ENCODE peak calls at places on chromosomes 4 and X, in eight cellular contexts. T is coronary artery, W is HCT116, D is BJ, Y is hepatocyte, A is HepG2, M is adrenal gland, L is fibroblast of the aortic adventitia. X is an unnamed sample.

GRCh38 chr4:84309191-84309590 is 189.9 kb downstream of the NKX6-1 start:
- DNase-seq in L (no peak), A (no peak), D (no peak), M (no peak), T (no peak), Y (no peak), W (no peak), X (no peak)

GRCh38 chrX:87003031-87003430 is 514.6 kb upstream of the KLHL4 start:
- DNase-seq in T (no peak), W (no peak), A (no peak), D (no peak), L (no peak), M (no peak), Y (no peak), X (no peak)

GRCh38 chr4:172850838-172851237 is 317.8 kb upstream of the GALNT7 start:
- DNase-seq in M (no peak), Y (peak), W (peak), D (peak), L (peak), T (no peak), A (no peak), X (no peak)

GRCh38 chr4:140156529-140157171 is 2.7 kb upstream of the MAML3 start:
- DNase-seq in T (no peak), M (no peak), W (no peak), Y (no peak), A (no peak), D (no peak), L (no peak), X (no peak)

GRCh38 chr4:66688674-66689073 is 856.6 kb downstream of the CENPC start:
- DNase-seq in M (no peak), W (no peak), Y (peak), T (no peak), L (peak), D (no peak), A (no peak), X (peak)

GRCh38 chr4:80577991-80578390 is 242.5 kb downstream of the CFAP299 start:
- DNase-seq in M (no peak), A (no peak), L (no peak), D (no peak), W (no peak), T (no peak), Y (no peak), X (no peak)

GRCh38 chr4:145625677-145626622 is 6.8 kb downstream of the MMAA start:
- DNase-seq in A (no peak), D (no peak), T (no peak), Y (no peak), W (no peak), M (no peak), L (no peak), X (no peak)

GRCh38 chr4:94457692-94458106 is 6.0 kb downstream of the PDLIM5 start:
- DNase-seq in T (no peak), M (no peak), W (no peak), D (no peak), A (no peak), Y (no peak), L (no peak), X (no peak)

GRCh38 chr4:6362896-6363295 is 93.2 kb downstream of the WFS1 start:
- DNase-seq in M (peak), D (no peak), Y (peak), L (peak), W (no peak), T (no peak), A (peak), X (no peak)

GRCh38 chr4:84639143-84639542 is 56.2 kb downstream of the CDS1 start:
- DNase-seq in L (no peak), W (no peak), M (no peak), T (no peak), Y (no peak), D (no peak), A (no peak), X (no peak)

GRCh38 chrX:10137516-10137915 is 19.3 kb upstream of the CLCN4 start:
- DNase-seq in Y (no peak), M (no peak), L (peak), A (no peak), T (no peak), W (no peak), D (no peak), X (no peak)

GRCh38 chr4:150818661-150819060 is 196.4 kb downstream of the LRBA start:
- DNase-seq in L (peak), Y (no peak), D (no peak), T (no peak), A (no peak), M (no peak), W (no peak), X (no peak)

GRCh38 chr4:100041646-100042045 is 91.6 kb upstream of the H2AZ1 start:
- DNase-seq in W (no peak), T (no peak), D (no peak), Y (no peak), M (no peak), A (no peak), L (no peak), X (no peak)

GRCh38 chr4:153780876-153781275 is 8.0 kb downstream of the SFRP2 start:
- DNase-seq in L (no peak), W (no peak), T (no peak), A (no peak), D (no peak), Y (no peak), M (no peak), X (no peak)

GRCh38 chrX:104112326-104112951 is at the start of gene ZCCHC18:
- DNase-seq in D (no peak), A (peak), W (no peak), T (peak), L (peak), Y (peak), M (peak), X (no peak)

GRCh38 chr4:30722092-30722915 is 2.1 kb downstream of the PCDH7 start:
- DNase-seq in Y (peak), M (no peak), L (no peak), D (no peak), W (no peak), A (no peak), T (no peak), X (no peak)

DNA sequence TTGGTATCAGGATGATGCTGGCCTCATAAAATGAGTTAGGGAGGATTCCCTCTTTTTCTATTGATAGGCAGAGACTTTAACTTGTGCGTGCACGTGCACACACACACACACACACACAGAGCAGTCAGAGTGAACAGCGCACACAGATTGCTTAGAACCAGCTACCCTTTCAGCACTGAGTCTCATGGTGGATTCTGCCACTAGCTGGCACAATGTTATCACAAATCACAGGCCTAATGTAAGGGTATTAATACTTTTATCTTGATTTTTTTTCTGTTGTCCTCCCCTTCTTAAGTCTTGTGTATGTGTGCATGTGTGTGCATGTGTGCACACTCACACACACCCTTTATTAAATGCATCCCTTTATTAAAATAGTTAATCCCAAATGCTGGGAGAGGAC is 53.2 kb downstream of the HADH start:
- DNase-seq in T (no peak), Y (no peak), M (no peak), L (no peak), W (no peak), A (no peak), D (no peak), X (no peak)
- TF ChIP-seq CTCF in T (no peak), Y (no peak), M (no peak), L (no peak), W (no peak), A (no peak), D (no peak), X (no peak)

GRCh38 chrX:40729923-40730584 is 5.3 kb downstream of the MED14 start:
- DNase-seq in M (no peak), Y (peak), D (no peak), W (no peak), L (no peak), A (no peak), T (no peak), X (no peak)

GRCh38 chrX:40736170-40736505 is 796 bp upstream of the MED14 start:
- DNase-seq in T (no peak), D (no peak), W (no peak), L (no peak), Y (no peak), A (peak), M (peak), X (no peak)

GRCh38 chrX:40734956-40735317 is 405 bp downstream of the MED14 start:
- DNase-seq in M (peak), D (no peak), L (no peak), A (no peak), T (no peak), W (no peak), Y (peak), X (no peak)

GRCh38 chrX:40735318-40736169 is at the start of gene MED14:
- DNase-seq in T (peak), M (peak), W (peak), D (peak), L (peak), Y (peak), A (peak), X (no peak)

DNA sequence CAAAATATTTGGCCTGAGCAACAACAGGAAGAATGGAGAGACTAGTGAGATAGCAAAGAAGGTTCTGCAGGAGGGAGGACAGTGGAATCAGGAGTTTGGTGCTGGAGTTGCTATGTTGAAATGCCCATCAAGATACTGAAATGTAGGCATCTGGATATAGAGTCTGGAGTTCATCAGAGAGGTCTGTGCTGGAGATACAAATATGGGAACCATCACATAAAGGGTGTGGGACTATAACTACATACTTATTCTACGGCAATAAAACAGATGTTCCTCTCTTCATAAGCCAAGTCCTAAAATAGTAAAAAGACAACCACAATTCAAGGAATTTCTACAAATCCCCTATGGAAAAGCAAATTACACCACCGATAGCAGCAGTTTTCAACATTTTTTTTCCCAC is 1.7 kb downstream of the MED14 start:
- DNase-seq in L (peak), D (no peak), M (no peak), Y (no peak), T (no peak), W (no peak), A (no peak), X (no peak)
- H3K4me3 ChIP-seq in L (peak), D (peak), M (no peak), Y (peak), T (peak), W (no peak), A (peak), X (no peak)

GRCh38 chr4:156374069-156374468 is 420.4 kb upstream of the CTSO start:
- DNase-seq in T (no peak), Y (no peak), M (no peak), W (no peak), L (no peak), A (no peak), D (no peak), X (no peak)

GRCh38 chr4:156377036-156377700 is 423.5 kb upstream of the CTSO start:
- DNase-seq in L (peak), T (no peak), D (no peak), Y (no peak), M (no peak), A (no peak), W (no peak), X (no peak)

GRCh38 chr4:156374894-156375293 is 421.2 kb upstream of the CTSO start:
- DNase-seq in Y (no peak), L (no peak), D (no peak), W (no peak), T (no peak), M (no peak), A (no peak), X (no peak)

GRCh38 chr4:156378053-156378665 is 424.5 kb upstream of the CTSO start:
- DNase-seq in W (peak), Y (peak), M (peak), L (peak), A (peak), D (no peak), T (no peak), X (no peak)
- TF ChIP-seq CTCF in W (peak), Y (peak), M (no peak), L (peak), A (peak), D (peak), T (no peak), X (peak)

DNA sequence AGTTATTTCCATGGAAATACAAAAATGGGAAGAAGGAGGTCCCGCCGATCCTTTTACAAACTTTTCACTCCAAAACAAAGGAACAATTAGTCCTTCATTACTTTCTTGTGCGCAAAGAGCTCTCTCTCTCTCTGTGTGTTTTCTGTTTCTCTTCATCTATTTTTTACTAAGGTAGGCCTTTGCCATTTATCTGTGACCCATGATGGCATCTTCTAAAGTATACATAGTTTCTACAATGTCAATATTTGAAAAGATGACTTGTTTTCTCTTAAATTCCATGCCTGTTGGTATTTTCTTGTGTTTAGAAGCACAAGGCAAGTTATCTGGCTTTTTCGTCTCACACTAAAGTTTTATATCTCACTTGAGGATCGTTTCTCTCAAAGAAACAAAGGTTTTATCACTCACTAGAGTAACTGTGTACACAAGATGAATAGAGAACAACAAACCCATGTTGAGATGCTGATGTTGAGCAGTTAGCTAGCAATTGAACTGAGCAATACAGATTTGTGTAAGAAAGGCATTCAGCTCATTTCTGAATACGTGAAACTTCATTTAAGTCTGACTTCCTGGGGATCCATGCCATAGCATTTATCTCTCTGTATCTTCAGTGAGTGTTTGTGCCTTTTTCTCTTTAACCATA is 250.3 kb downstream of the GBA3 start:
- DNase-seq in W (no peak), M (no peak), D (no peak), T (no peak), L (no peak), Y (no peak), A (no peak), X (no peak)
- H3K4me3 ChIP-seq in W (no peak), M (no peak), D (no peak), T (no peak), L (no peak), Y (no peak), A (no peak), X (no peak)

GRCh38 chr4:21649691-21650090 is 298.9 kb downstream of the KCNIP4 start:
- DNase-seq in W (no peak), Y (no peak), A (no peak), L (no peak), M (no peak), T (no peak), D (no peak), X (no peak)
- TF ChIP-seq CTCF in W (no peak), Y (no peak), A (no peak), L (no peak), M (no peak), T (no peak), D (no peak), X (no peak)

GRCh38 chr4:142354794-142355416 is 491.2 kb downstream of the INPP4B start:
- DNase-seq in D (no peak), L (no peak), Y (no peak), M (no peak), A (no peak), T (no peak), W (no peak), X (no peak)
- H3K4me3 ChIP-seq in D (no peak), L (no peak), Y (no peak), M (no peak), A (no peak), T (no peak), W (no peak), X (no peak)

DNA sequence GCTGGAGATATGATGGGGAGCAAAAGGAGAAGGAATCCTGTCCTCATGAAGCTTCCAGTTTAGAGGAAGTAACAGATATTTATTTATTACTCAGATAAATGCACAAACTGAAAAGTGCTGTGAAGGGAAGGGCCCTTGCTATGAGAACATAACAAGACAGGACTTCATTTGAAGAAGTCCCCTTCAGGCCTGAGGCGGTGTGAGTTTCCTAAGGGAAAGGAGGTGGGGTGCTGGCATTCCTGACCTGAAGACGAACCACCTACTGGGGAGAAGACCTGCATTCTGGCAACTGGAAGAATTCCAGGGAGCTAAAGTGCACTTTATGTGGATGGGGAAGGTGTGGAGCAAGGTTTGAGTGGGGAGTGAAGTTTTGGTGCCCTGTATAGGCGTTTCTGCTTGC is 15.9 kb upstream of the SPARCL1 start:
- DNase-seq in D (no peak), M (no peak), W (no peak), L (no peak), Y (no peak), A (no peak), T (no peak), X (no peak)
- TF ChIP-seq CTCF in D (no peak), M (no peak), W (no peak), L (no peak), Y (no peak), A (no peak), T (no peak), X (no peak)

DNA sequence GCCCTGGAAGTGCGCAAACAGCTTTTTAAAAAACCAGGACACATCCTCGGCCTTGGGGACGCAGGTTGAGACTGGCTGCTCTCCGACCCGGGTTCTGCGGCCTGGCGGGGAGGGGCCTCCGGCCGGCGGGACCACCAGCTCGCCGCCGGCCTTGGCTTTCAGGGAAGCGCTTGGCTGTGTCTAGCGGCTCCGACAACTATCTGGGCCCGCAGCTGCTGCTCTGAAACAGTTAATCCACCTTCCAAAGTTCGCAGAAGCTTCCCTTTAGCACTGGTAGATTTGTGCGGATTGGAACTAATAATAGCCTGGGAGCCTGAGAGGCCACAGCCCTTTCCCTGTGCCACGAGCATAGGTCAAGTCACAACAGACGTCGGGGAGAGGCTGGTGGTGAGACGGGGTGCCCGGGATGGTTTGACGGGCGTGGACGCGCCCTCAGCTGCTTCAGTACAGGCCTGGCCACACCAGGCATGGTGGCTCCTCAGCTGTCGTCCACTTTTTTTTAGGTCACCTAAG is 1.2 kb upstream of the SEL1L3 start:
- DNase-seq in A (no peak), L (no peak), D (no peak), T (no peak), W (no peak), M (no peak), Y (no peak), X (no peak)
- H3K4me3 ChIP-seq in A (no peak), L (no peak), D (no peak), T (no peak), W (no peak), M (no peak), Y (peak), X (no peak)

DNA sequence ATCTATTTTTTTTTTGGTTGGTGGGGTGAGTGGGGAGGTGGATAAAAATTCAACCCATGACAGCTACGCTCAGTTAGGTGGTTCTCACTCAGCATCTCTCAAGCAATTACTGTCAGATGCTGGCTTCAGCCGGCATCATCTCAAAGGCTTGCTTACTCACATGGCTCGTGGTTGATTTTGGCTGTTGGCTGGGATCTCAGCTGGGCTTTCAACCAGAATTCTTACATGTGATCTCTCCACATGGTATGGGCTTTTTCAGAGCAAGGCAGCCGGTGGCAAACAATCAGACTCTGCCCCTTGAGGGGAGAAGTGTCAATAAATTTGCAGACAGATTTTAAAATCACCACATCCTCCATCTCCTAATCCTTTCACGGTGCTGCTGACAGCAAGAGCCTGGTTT is 47.2 kb downstream of the SLC34A2 start:
- DNase-seq in T (no peak), A (no peak), Y (no peak), L (peak), W (no peak), M (no peak), D (no peak), X (no peak)
- TF ChIP-seq CTCF in T (no peak), A (no peak), Y (no peak), L (peak), W (no peak), M (no peak), D (no peak), X (no peak)

DNA sequence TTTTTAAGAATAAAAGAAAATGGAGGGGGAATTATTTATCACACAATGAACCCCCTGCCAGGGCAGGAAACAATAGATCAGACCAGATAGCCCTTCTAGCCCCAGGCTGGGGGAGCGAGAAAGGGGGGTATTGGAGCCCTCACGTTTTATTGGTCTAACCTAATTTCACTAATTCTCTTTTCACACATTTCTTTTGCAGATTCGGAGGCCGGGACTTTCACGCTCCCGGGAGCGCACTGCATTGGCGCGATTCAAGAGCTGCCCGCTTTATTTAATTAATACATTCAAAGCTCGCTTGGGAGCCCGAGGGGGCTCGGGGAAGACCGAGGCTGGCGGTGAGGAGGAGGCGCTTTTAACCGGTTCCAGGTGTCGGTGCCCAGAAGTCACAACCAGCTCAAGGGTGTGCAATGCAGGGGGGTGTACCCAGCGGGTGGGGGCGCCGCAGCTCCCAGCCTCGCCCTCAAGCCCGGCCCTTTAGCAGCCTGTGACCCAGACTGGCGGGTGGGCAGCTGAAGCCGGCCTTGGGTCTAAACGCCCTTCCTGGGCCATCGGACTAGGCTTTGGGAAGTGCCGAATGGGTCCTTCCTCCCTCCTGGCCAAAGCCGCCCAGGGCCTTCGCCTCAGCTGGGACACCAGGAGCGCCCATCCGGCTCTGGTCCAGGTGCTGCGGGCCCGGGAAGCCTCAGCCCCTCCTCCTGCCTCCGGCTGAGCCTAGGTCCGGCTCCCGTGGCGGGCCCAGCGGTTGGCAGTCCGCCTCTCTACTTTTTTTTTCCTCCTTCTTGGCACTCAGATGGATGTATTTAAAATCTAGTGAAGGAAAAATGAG is 5.3 kb downstream of the NEUROG2 start:
- DNase-seq in L (no peak), W (no peak), A (no peak), T (no peak), M (no peak), D (no peak), Y (no peak), X (no peak)
- H3K4me3 ChIP-seq in L (peak), W (no peak), A (no peak), T (peak), M (no peak), D (no peak), Y (no peak), X (no peak)